ENCODE peak calls at places on chromosomes 13 and 19, in eight cellular contexts. I is heart right ventricle; Q is left lung; S is psoas muscle; K is right lobe of liver; E is Karpas-422; D is CD4-positive, CD25-positive, alpha-beta regulatory T cell; A is spleen. X is an unnamed sample.

GRCh38 chr19:41876847-41877489 is at the start of gene CD79A:
- DNase-seq in I (no peak), Q (no peak), S (peak; percentile 23), K (no peak), E (peak; percentile 98), D (no peak), A (peak; percentile 96), X (no peak)

GRCh38 chr13:110714798-110715394 is 1.4 kb downstream of the ING1 start:
- DNase-seq in I (peak; percentile 74), Q (peak; percentile 77), S (peak; percentile 78), K (peak; percentile 68), E (peak; percentile 82), D (peak; percentile 48), A (peak; percentile 93), X (peak; percentile 72)

GRCh38 chr19:18433039-18433691 is 4.8 kb downstream of the ISYNA1 start:
- DNase-seq in I (no peak), Q (no peak), S (peak; percentile 65), K (no peak), E (peak; percentile 87), D (no peak), A (peak; percentile 92), X (no peak)

GRCh38 chr13:113989585-113990300 is 15.9 kb upstream of the C13orf46 start:
- DNase-seq in I (no peak), Q (no peak), S (peak; percentile 15), K (no peak), E (no peak), D (no peak), A (peak; percentile 37), X (peak; percentile 22)

GRCh38 chr13:94006271-94006670 is 473.2 kb downstream of the DCT start:
- DNase-seq in I (no peak), Q (no peak), S (no peak), K (no peak), E (no peak), D (no peak), A (no peak), X (no peak)

GRCh38 chr13:26991508-26992181 is 180.0 kb downstream of the USP12 start:
- DNase-seq in I (no peak), Q (peak; percentile 54), S (no peak), K (peak; percentile 72), E (no peak), D (no peak), A (no peak), X (peak; percentile 31)

GRCh38 chr19:7595466-7596133 is at the start of gene CAMSAP3:
- DNase-seq in I (no peak), Q (no peak), S (no peak), K (peak; percentile 57), E (peak; percentile 47), D (peak; percentile 8), A (no peak), X (peak; percentile 74)

GRCh38 chr13:113152894-113153809 is 5.3 kb upstream of the PROZ start:
- DNase-seq in I (peak; percentile 59), Q (peak; percentile 70), S (peak; percentile 79), K (peak; percentile 71), E (no peak), D (peak; percentile 17), A (peak; percentile 92), X (peak; percentile 90)

GRCh38 chr19:16566161-16566560 is 6.1 kb downstream of the SLC35E1 start:
- DNase-seq in I (no peak), Q (no peak), S (no peak), K (no peak), E (no peak), D (peak; percentile 78), A (peak; percentile 90), X (no peak)

GRCh38 chr19:9580728-9581127 is 3.6 kb downstream of the ZNF121 start:
- DNase-seq in I (no peak), Q (no peak), S (no peak), K (no peak), E (no peak), D (no peak), A (no peak), X (no peak)

GRCh38 chr13:31631071-31631470 is 108.3 kb upstream of the RXFP2 start:
- DNase-seq in I (no peak), Q (no peak), S (no peak), K (no peak), E (no peak), D (no peak), A (no peak), X (no peak)

GRCh38 chr19:29878973-29879654 is 62.9 kb upstream of the URI1 start:
- DNase-seq in I (no peak), Q (no peak), S (peak; percentile 66), K (no peak), E (peak; percentile 85), D (no peak), A (peak; percentile 70), X (no peak)

DNA sequence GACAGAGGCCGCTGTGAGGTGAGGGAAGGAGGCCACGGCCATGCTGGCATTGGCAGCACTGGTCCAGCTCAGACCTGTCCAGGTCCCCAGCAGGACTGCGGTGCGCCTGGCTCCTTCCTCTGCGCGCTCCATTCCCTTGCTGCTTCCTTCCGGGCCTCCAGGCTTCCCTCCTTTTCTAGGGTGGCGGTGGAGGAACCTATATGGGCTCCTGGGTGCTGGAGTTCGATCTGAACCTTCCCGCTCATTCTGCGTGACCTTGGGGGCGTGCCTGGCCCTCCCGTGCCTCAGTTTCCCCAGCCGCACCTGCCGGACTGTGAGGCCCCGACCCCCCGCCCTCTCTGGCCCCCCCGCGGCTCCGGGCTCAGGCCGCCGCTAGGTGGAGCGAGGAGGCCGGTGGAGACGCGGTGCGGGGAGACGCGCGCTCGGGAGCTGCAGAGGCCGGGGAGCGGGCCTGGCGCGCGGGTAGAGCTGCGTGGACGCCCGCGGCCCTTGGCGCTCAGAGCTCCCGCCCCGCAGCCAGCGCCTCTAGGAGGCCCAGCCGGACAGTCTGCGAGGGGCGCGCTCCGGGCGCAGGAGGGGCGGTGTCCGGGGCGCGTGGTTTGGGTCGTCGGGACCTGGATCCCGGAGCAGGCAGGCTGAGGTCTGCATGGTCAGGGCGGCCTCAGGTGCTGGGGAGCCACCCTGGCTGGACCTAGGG is 29.9 kb downstream of the EFNA2 start:
- DNase-seq in I (peak; percentile 26), Q (peak; percentile 51), S (peak; percentile 73), K (peak; percentile 63), E (peak; percentile 67), D (no peak), A (peak; percentile 81), X (peak; percentile 43)
- H3K4me3 ChIP-seq in I (peak overlapping the region; percentile 25), Q (no peak overlapping the region), S (peak overlapping the region; percentile 45), K (peak overlapping the region; percentile 33), E (no peak overlapping the region), D (no peak overlapping the region), A (peak overlapping the region; percentile 58), X (no peak overlapping the region)

DNA sequence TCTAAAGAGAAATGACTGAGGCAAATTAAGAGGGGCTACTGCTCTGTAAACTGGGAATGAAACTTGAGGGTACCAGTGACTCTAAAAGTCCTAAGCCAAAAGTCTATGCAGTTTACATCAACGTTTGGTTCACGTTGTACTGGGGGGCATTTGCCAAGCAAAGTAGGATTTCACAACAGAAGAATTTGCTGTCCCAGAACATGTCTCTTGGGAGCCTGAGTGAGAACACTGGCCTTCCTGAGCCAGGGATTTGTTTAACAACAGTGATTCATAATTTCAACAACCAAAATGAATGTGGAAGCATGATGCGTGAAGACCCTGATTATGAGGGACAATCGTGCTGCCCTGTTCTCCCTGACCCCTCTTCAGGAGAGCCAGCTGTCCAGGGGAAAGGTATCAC is 178.0 kb downstream of the OXGR1 start:
- DNase-seq in I (no peak), Q (no peak), S (peak; percentile 55), K (no peak), E (no peak), D (no peak), A (no peak), X (no peak)
- H3K27ac ChIP-seq in I (no peak overlapping the region), Q (no peak overlapping the region), S (no peak overlapping the region), K (no peak overlapping the region), E (no peak overlapping the region), D (no peak overlapping the region), A (no peak overlapping the region), X (no peak overlapping the region)

DNA sequence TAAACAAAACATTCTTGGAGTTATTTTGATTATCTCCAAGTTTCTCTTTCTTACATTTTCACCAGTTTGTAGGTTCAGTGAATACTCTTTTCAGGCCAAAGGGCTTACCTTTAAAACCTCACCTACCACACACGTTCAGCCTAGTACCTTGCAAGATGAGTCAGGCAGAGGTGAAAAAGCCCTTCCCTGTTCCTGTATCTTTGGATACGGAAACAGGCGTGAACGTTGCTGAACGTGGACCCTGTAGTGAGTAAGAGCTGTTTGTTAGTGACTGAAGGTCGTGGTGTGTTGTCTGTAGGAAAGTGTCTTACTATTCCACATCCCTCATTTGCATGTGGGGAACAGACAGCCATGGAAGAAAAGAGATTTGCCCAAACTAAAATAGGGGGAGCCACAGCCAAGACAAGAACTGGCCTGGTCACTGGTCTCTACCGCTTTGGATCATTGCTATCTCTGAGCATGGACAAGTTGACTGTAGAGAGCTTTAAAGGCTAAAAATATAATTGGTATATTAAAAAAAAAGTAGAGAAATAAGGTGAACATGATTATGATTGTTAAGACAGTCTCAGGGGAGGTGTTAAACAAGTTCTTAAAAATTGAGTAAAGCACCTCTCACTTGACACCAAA is 3.5 kb downstream of the CEBPG start:
- DNase-seq in I (no peak), Q (no peak), S (no peak), K (no peak), E (no peak), D (no peak), A (no peak), X (no peak)
- H3K4me1 ChIP-seq in I (peaks cover 35% of the 10 kb centered on the region), Q (peaks cover 42% of the 10 kb centered on the region), S (peaks cover 56% of the 10 kb centered on the region), K (peaks cover 60% of the 10 kb centered on the region), E (peaks cover 38% of the 10 kb centered on the region), D (peaks cover 37% of the 10 kb centered on the region), A (peaks cover 40% of the 10 kb centered on the region), X (peaks cover 30% of the 10 kb centered on the region)

GRCh38 chr13:44141213-44141724 is 232.4 kb upstream of the SERP2 start:
- DNase-seq in I (no peak), Q (no peak), S (no peak), K (no peak), E (no peak), D (no peak), A (no peak), X (no peak)

GRCh38 chr13:44140146-44140545 is 233.5 kb upstream of the SERP2 start:
- DNase-seq in I (no peak), Q (no peak), S (no peak), K (no peak), E (no peak), D (no peak), A (no peak), X (no peak)

GRCh38 chr13:44141725-44142539 is 231.7 kb upstream of the SERP2 start:
- DNase-seq in I (peak; percentile 98), Q (peak; percentile 99), S (peak; percentile 99), K (peak; percentile 98), E (peak; percentile 97), D (peak; percentile 88), A (peak; percentile 100), X (peak; percentile 100)

GRCh38 chr13:44142540-44142867 is 231.1 kb upstream of the SERP2 start:
- DNase-seq in I (no peak), Q (no peak), S (no peak), K (no peak), E (no peak), D (no peak), A (peak; percentile 78), X (peak; percentile 28)

GRCh38 chr13:44142911-44143665 is 230.5 kb upstream of the SERP2 start:
- DNase-seq in I (no peak), Q (no peak), S (no peak), K (no peak), E (no peak), D (no peak), A (no peak), X (no peak)
- H3K4me3 ChIP-seq in I (peak overlapping the region; percentile 57), Q (no peak overlapping the region), S (peak overlapping the region; percentile 73), K (peak overlapping the region; percentile 65), E (peak overlapping the region; percentile 57), D (no peak overlapping the region), A (peak overlapping the region; percentile 76), X (no peak overlapping the region)

GRCh38 chr13:28357247-28357825 is 137.6 kb downstream of the FLT1 start:
- DNase-seq in I (no peak), Q (no peak), S (no peak), K (no peak), E (no peak), D (no peak), A (no peak), X (no peak)
- H3K27ac ChIP-seq in I (no peak overlapping the region), Q (no peak overlapping the region), S (no peak overlapping the region), K (no peak overlapping the region), E (no peak overlapping the region), D (no peak overlapping the region), A (peak overlapping the region; percentile 1), X (no peak overlapping the region)

X was measured in pancreas.